ENCODE peak calls at places on chromosomes 4 and X, in eight cellular contexts. E is SW480; P is activated CD4-positive, alpha-beta T cell treated with anti-CD3 and anti-CD28 coated beads, Interleukin-2, amount 10 ng/mL, durations not matched to agents 7 days and 5 days; Z is dermis blood vessel endothelial cell; I is naive thymus-derived CD8-positive, alpha-beta T cell; K is stimulated activated CD4-positive, alpha-beta T cell treated with anti-CD3 and anti-CD28 coated beads, Interleukin-15, amount 100 ng/mL, for 1 hour; N is AG09309; R is endothelial cell. V is an unnamed sample.

GRCh38 chr4:176883681-176884418 is 91.1 kb upstream of the VEGFC start:
- DNase-seq in E (no peak), P (no peak), Z (peak), I (no peak), K (no peak), N (peak), R (no peak), V (peak)

GRCh38 chr4:82282875-82283274 is 90.9 kb downstream of the HNRNPD start:
- DNase-seq in E (no peak), P (no peak), Z (no peak), I (no peak), K (no peak), N (no peak), R (no peak), V (no peak)

GRCh38 chrX:16222123-16222522 is 54.8 kb downstream of the MAGEB17 start:
- DNase-seq in E (no peak), P (no peak), Z (no peak), I (no peak), K (no peak), N (peak), R (no peak), V (peak)

GRCh38 chrX:10017866-10018265 is 50.7 kb downstream of the CLDN34 start:
- DNase-seq in E (peak), P (no peak), Z (peak), I (no peak), K (no peak), N (peak), R (no peak), V (peak)

GRCh38 chrX:74656079-74656745 is 41.8 kb upstream of the RLIM start:
- DNase-seq in E (peak), P (no peak), Z (no peak), I (no peak), K (no peak), N (no peak), R (peak), V (peak)

GRCh38 chrX:105653891-105654290 is 168.4 kb upstream of the NRK start:
- DNase-seq in E (no peak), P (no peak), Z (no peak), I (no peak), K (no peak), N (no peak), R (no peak), V (peak)

GRCh38 chr4:139011220-139011950 is 4.2 kb upstream of the NOCT start:
- DNase-seq in E (no peak), P (no peak), Z (no peak), I (no peak), K (no peak), N (no peak), R (no peak), V (no peak)

GRCh38 chrX:129188223-129188622 is 335.1 kb downstream of the SMARCA1 start:
- DNase-seq in E (no peak), P (no peak), Z (no peak), I (no peak), K (no peak), N (no peak), R (no peak), V (no peak)

GRCh38 chrX:97700547-97700946 is 816.8 kb downstream of the RPA4 start:
- DNase-seq in E (no peak), P (no peak), Z (no peak), I (no peak), K (no peak), N (no peak), R (no peak), V (no peak)

GRCh38 chr4:8778301-8778700 is 93.3 kb downstream of the HMX1 start:
- DNase-seq in E (no peak), P (no peak), Z (no peak), I (no peak), K (no peak), N (no peak), R (no peak), V (no peak)

GRCh38 chr4:55733874-55734437 is 85.6 kb upstream of the EXOC1L start:
- DNase-seq in E (peak), P (no peak), Z (peak), I (no peak), K (no peak), N (no peak), R (no peak), V (peak)

GRCh38 chr4:155094421-155094820 is 114.0 kb upstream of the NPY2R start:
- DNase-seq in E (no peak), P (no peak), Z (no peak), I (no peak), K (no peak), N (peak), R (no peak), V (peak)

GRCh38 chr4:120672558-120673147 is 249.9 kb downstream of the PRDM5 start:
- DNase-seq in E (no peak), P (no peak), Z (no peak), I (no peak), K (no peak), N (no peak), R (peak), V (peak)

GRCh38 chr4:110589297-110589696 is 33.6 kb downstream of the PITX2 start:
- DNase-seq in E (peak), P (no peak), Z (peak), I (no peak), K (no peak), N (no peak), R (no peak), V (no peak)